ENCODE peak calls at places on chromosomes 7 and 10, in eight cellular contexts. One of them, this sample, is unnamed.

GRCh38 chr10:110859947-110860376 is 11.8 kb upstream of the PDCD4 start:
- DNase-seq in coronary artery: no peak
- DNase-seq in body of pancreas: peak
- DNase-seq in GM04504: peak
- DNase-seq in HEK293T: no peak
- DNase-seq in Right ventricle myocardium superior: no peak
- DNase-seq in AG08395: peak
- DNase-seq in progenitor cell of endocrine pancreas: no peak
- DNase-seq in this sample: no peak

GRCh38 chr7:15628876-15629275 is 57.6 kb downstream of the MEOX2 start:
- DNase-seq in coronary artery: no peak
- DNase-seq in body of pancreas: no peak
- DNase-seq in GM04504: no peak
- DNase-seq in HEK293T: no peak
- DNase-seq in Right ventricle myocardium superior: no peak
- DNase-seq in AG08395: no peak
- DNase-seq in progenitor cell of endocrine pancreas: no peak
- DNase-seq in this sample: no peak

GRCh38 chr10:86635402-86635801 is 18.9 kb upstream of the OPN4 start:
- DNase-seq in coronary artery: no peak
- DNase-seq in body of pancreas: no peak
- DNase-seq in GM04504: peak
- DNase-seq in HEK293T: no peak
- DNase-seq in Right ventricle myocardium superior: no peak
- DNase-seq in AG08395: peak
- DNase-seq in progenitor cell of endocrine pancreas: no peak
- DNase-seq in this sample: no peak

GRCh38 chr7:101099969-101100781 is 14.9 kb downstream of the TRIM56 start:
- DNase-seq in coronary artery: peak
- DNase-seq in body of pancreas: peak
- DNase-seq in GM04504: peak
- DNase-seq in HEK293T: peak
- DNase-seq in Right ventricle myocardium superior: peak
- DNase-seq in AG08395: peak
- DNase-seq in progenitor cell of endocrine pancreas: no peak
- DNase-seq in this sample: peak

GRCh38 chr10:77087406-77087805 is 550.2 kb downstream of the KCNMA1 start:
- DNase-seq in coronary artery: no peak
- DNase-seq in body of pancreas: no peak
- DNase-seq in GM04504: no peak
- DNase-seq in HEK293T: no peak
- DNase-seq in Right ventricle myocardium superior: no peak
- DNase-seq in AG08395: no peak
- DNase-seq in progenitor cell of endocrine pancreas: no peak
- DNase-seq in this sample: no peak

GRCh38 chr7:6422095-6422494 is 25.7 kb downstream of the DAGLB start:
- DNase-seq in coronary artery: no peak
- DNase-seq in body of pancreas: no peak
- DNase-seq in GM04504: no peak
- DNase-seq in HEK293T: no peak
- DNase-seq in Right ventricle myocardium superior: no peak
- DNase-seq in AG08395: no peak
- DNase-seq in progenitor cell of endocrine pancreas: no peak
- DNase-seq in this sample: no peak

GRCh38 chr7:49523870-49524269 is 249.6 kb upstream of the VWC2 start:
- DNase-seq in coronary artery: no peak
- DNase-seq in body of pancreas: no peak
- DNase-seq in GM04504: no peak
- DNase-seq in HEK293T: no peak
- DNase-seq in Right ventricle myocardium superior: no peak
- DNase-seq in AG08395: no peak
- DNase-seq in progenitor cell of endocrine pancreas: no peak
- DNase-seq in this sample: no peak

GRCh38 chr7:100128602-100128963 is 1.8 kb downstream of the MBLAC1 start:
- DNase-seq in coronary artery: no peak
- DNase-seq in body of pancreas: no peak
- DNase-seq in GM04504: no peak
- DNase-seq in HEK293T: no peak
- DNase-seq in Right ventricle myocardium superior: no peak
- DNase-seq in AG08395: no peak
- DNase-seq in progenitor cell of endocrine pancreas: no peak
- DNase-seq in this sample: no peak

GRCh38 chr7:2616973-2617709 is 14.6 kb upstream of the TTYH3 start:
- DNase-seq in coronary artery: no peak
- DNase-seq in body of pancreas: no peak
- DNase-seq in GM04504: no peak
- DNase-seq in HEK293T: no peak
- DNase-seq in Right ventricle myocardium superior: no peak
- DNase-seq in AG08395: no peak
- DNase-seq in progenitor cell of endocrine pancreas: no peak
- DNase-seq in this sample: no peak

GRCh38 chr7:117993377-117994003 is 120.2 kb upstream of the CTTNBP2 start:
- DNase-seq in coronary artery: no peak
- DNase-seq in body of pancreas: peak
- DNase-seq in GM04504: no peak
- DNase-seq in HEK293T: peak
- DNase-seq in Right ventricle myocardium superior: no peak
- DNase-seq in AG08395: no peak
- DNase-seq in progenitor cell of endocrine pancreas: peak
- DNase-seq in this sample: peak

GRCh38 chr7:2065516-2065915 is 167.2 kb downstream of the MAD1L1 start:
- DNase-seq in coronary artery: no peak
- DNase-seq in body of pancreas: no peak
- DNase-seq in GM04504: no peak
- DNase-seq in HEK293T: no peak
- DNase-seq in Right ventricle myocardium superior: no peak
- DNase-seq in AG08395: no peak
- DNase-seq in progenitor cell of endocrine pancreas: no peak
- DNase-seq in this sample: no peak

GRCh38 chr10:33559105-33559504 is 224.6 kb upstream of the NRP1 start:
- DNase-seq in coronary artery: no peak
- DNase-seq in body of pancreas: no peak
- DNase-seq in GM04504: peak
- DNase-seq in HEK293T: no peak
- DNase-seq in Right ventricle myocardium superior: no peak
- DNase-seq in AG08395: peak
- DNase-seq in progenitor cell of endocrine pancreas: no peak
- DNase-seq in this sample: no peak

GRCh38 chr10:110462308-110463095 is 35.2 kb upstream of the DUSP5 start:
- DNase-seq in coronary artery: no peak
- DNase-seq in body of pancreas: no peak
- DNase-seq in GM04504: no peak
- DNase-seq in HEK293T: no peak
- DNase-seq in Right ventricle myocardium superior: no peak
- DNase-seq in AG08395: no peak
- DNase-seq in progenitor cell of endocrine pancreas: no peak
- DNase-seq in this sample: no peak

GRCh38 chr10:43857206-43857952 is 208.7 kb upstream of the ZNF32 start:
- DNase-seq in coronary artery: peak
- DNase-seq in body of pancreas: peak
- DNase-seq in GM04504: no peak
- DNase-seq in HEK293T: no peak
- DNase-seq in Right ventricle myocardium superior: peak
- DNase-seq in AG08395: peak
- DNase-seq in progenitor cell of endocrine pancreas: no peak
- DNase-seq in this sample: no peak

GRCh38 chr10:129383651-129384050 is 83.4 kb upstream of the MGMT start:
- DNase-seq in coronary artery: no peak
- DNase-seq in body of pancreas: no peak
- DNase-seq in GM04504: no peak
- DNase-seq in HEK293T: no peak
- DNase-seq in Right ventricle myocardium superior: no peak
- DNase-seq in AG08395: no peak
- DNase-seq in progenitor cell of endocrine pancreas: no peak
- DNase-seq in this sample: no peak

GRCh38 chr10:43224321-43224720 is 42.5 kb downstream of the RASGEF1A start:
- DNase-seq in coronary artery: no peak
- DNase-seq in body of pancreas: no peak
- DNase-seq in GM04504: no peak
- DNase-seq in HEK293T: no peak
- DNase-seq in Right ventricle myocardium superior: no peak
- DNase-seq in AG08395: no peak
- DNase-seq in progenitor cell of endocrine pancreas: no peak
- DNase-seq in this sample: no peak

GRCh38 chr7:113197274-113197673 is 78.9 kb upstream of the SMIM30 start:
- DNase-seq in coronary artery: no peak
- DNase-seq in body of pancreas: no peak
- DNase-seq in GM04504: peak
- DNase-seq in HEK293T: no peak
- DNase-seq in Right ventricle myocardium superior: no peak
- DNase-seq in AG08395: peak
- DNase-seq in progenitor cell of endocrine pancreas: no peak
- DNase-seq in this sample: no peak